ENCODE peak calls at places on chromosome 15, in five cellular contexts. One of them, this sample, is unnamed.

GRCh38 chr15:60255390-60255789 is 142.4 kb downstream of the ANXA2 start:
- DNase-seq in neuronal stem cell: no peak
- DNase-seq in mesendoderm: no peak
- DNase-seq in H9: no peak
- DNase-seq in H1: no peak
- DNase-seq in this sample: no peak

GRCh38 chr15:60787737-60788513 is 309.0 kb upstream of the ICE2 start:
- DNase-seq in neuronal stem cell: no peak
- DNase-seq in mesendoderm: no peak
- DNase-seq in H9: no peak
- DNase-seq in H1: no peak
- DNase-seq in this sample: no peak

GRCh38 chr15:29968099-29968892 is 114.5 kb upstream of the GOLGA8J start:
- DNase-seq in neuronal stem cell: peak
- DNase-seq in mesendoderm: peak
- DNase-seq in H9: peak
- DNase-seq in H1: peak
- DNase-seq in this sample: no peak

GRCh38 chr15:43514241-43515057 is 3.0 kb upstream of the MAP1A start:
- DNase-seq in neuronal stem cell: no peak
- DNase-seq in mesendoderm: peak
- DNase-seq in H9: peak
- DNase-seq in H1: peak
- DNase-seq in this sample: peak

GRCh38 chr15:78929536-78930264 is 15.1 kb downstream of the CTSH start:
- DNase-seq in neuronal stem cell: no peak
- DNase-seq in mesendoderm: no peak
- DNase-seq in H9: no peak
- DNase-seq in H1: no peak
- DNase-seq in this sample: no peak

GRCh38 chr15:42084465-42085235 is 9.7 kb downstream of the PLA2G4D start:
- DNase-seq in neuronal stem cell: peak
- DNase-seq in mesendoderm: peak
- DNase-seq in H9: peak
- DNase-seq in H1: peak
- DNase-seq in this sample: peak

GRCh38 chr15:63491979-63492378 is 12.4 kb upstream of the USP3 start:
- DNase-seq in neuronal stem cell: no peak
- DNase-seq in mesendoderm: no peak
- DNase-seq in H9: no peak
- DNase-seq in H1: no peak
- DNase-seq in this sample: peak

GRCh38 chr15:58467722-58468436 is 36.1 kb downstream of the LIPC start:
- DNase-seq in neuronal stem cell: no peak
- DNase-seq in mesendoderm: no peak
- DNase-seq in H9: no peak
- DNase-seq in H1: no peak
- DNase-seq in this sample: no peak

GRCh38 chr15:33107950-33108349 is 86.6 kb downstream of the FMN1 start:
- DNase-seq in neuronal stem cell: no peak
- DNase-seq in mesendoderm: no peak
- DNase-seq in H9: no peak
- DNase-seq in H1: no peak
- DNase-seq in this sample: peak

GRCh38 chr15:100769043-100769974 is 110.3 kb upstream of the ALDH1A3 start:
- DNase-seq in neuronal stem cell: no peak
- DNase-seq in mesendoderm: no peak
- DNase-seq in H9: no peak
- DNase-seq in H1: no peak
- DNase-seq in this sample: no peak

GRCh38 chr15:62603757-62604156 is 438.7 kb upstream of the C2CD4B start:
- DNase-seq in neuronal stem cell: no peak
- DNase-seq in mesendoderm: no peak
- DNase-seq in H9: no peak
- DNase-seq in H1: no peak
- DNase-seq in this sample: no peak

GRCh38 chr15:74783072-74783807 is 1.4 kb downstream of the CSK start:
- DNase-seq in neuronal stem cell: no peak
- DNase-seq in mesendoderm: no peak
- DNase-seq in H9: no peak
- DNase-seq in H1: no peak
- DNase-seq in this sample: peak

GRCh38 chr15:24318981-24319380 is 356.6 kb upstream of the NPAP1 start:
- DNase-seq in neuronal stem cell: no peak
- DNase-seq in mesendoderm: no peak
- DNase-seq in H9: no peak
- DNase-seq in H1: no peak
- DNase-seq in this sample: peak

GRCh38 chr15:64224508-64224907 is 61.7 kb upstream of the PPIB start:
- DNase-seq in neuronal stem cell: no peak
- DNase-seq in mesendoderm: no peak
- DNase-seq in H9: no peak
- DNase-seq in H1: no peak
- DNase-seq in this sample: peak

GRCh38 chr15:71336671-71337070 is 221.4 kb downstream of the THSD4 start:
- DNase-seq in neuronal stem cell: no peak
- DNase-seq in mesendoderm: peak
- DNase-seq in H9: no peak
- DNase-seq in H1: no peak
- DNase-seq in this sample: no peak

GRCh38 chr15:57306944-57307411 is 69.3 kb upstream of the CGNL1 start:
- DNase-seq in neuronal stem cell: no peak
- DNase-seq in mesendoderm: no peak
- DNase-seq in H9: peak
- DNase-seq in H1: no peak
- DNase-seq in this sample: no peak

GRCh38 chr15:75302318-75302717 is 19.7 kb downstream of the GOLGA6D start:
- DNase-seq in neuronal stem cell: no peak
- DNase-seq in mesendoderm: no peak
- DNase-seq in H9: no peak
- DNase-seq in H1: no peak
- DNase-seq in this sample: no peak

GRCh38 chr15:25804451-25804850 is 58.7 kb downstream of the ATP10A start:
- DNase-seq in neuronal stem cell: no peak
- DNase-seq in mesendoderm: no peak
- DNase-seq in H9: no peak
- DNase-seq in H1: no peak
- DNase-seq in this sample: no peak
- H3K23ac ChIP-seq in neuronal stem cell: peak
- H3K23ac ChIP-seq in mesendoderm: no peak
- H3K23ac ChIP-seq in H9: no peak
- H3K23ac ChIP-seq in H1: no peak
- H3K23ac ChIP-seq in this sample: peak

GRCh38 chr15:69914960-69915359 is 182.8 kb downstream of the TLE3 start:
- DNase-seq in neuronal stem cell: no peak
- DNase-seq in mesendoderm: no peak
- DNase-seq in H9: no peak
- DNase-seq in H1: no peak
- DNase-seq in this sample: no peak
- H3K23ac ChIP-seq in neuronal stem cell: no peak
- H3K23ac ChIP-seq in mesendoderm: no peak
- H3K23ac ChIP-seq in H9: no peak
- H3K23ac ChIP-seq in H1: no peak
- H3K23ac ChIP-seq in this sample: no peak

DNA sequence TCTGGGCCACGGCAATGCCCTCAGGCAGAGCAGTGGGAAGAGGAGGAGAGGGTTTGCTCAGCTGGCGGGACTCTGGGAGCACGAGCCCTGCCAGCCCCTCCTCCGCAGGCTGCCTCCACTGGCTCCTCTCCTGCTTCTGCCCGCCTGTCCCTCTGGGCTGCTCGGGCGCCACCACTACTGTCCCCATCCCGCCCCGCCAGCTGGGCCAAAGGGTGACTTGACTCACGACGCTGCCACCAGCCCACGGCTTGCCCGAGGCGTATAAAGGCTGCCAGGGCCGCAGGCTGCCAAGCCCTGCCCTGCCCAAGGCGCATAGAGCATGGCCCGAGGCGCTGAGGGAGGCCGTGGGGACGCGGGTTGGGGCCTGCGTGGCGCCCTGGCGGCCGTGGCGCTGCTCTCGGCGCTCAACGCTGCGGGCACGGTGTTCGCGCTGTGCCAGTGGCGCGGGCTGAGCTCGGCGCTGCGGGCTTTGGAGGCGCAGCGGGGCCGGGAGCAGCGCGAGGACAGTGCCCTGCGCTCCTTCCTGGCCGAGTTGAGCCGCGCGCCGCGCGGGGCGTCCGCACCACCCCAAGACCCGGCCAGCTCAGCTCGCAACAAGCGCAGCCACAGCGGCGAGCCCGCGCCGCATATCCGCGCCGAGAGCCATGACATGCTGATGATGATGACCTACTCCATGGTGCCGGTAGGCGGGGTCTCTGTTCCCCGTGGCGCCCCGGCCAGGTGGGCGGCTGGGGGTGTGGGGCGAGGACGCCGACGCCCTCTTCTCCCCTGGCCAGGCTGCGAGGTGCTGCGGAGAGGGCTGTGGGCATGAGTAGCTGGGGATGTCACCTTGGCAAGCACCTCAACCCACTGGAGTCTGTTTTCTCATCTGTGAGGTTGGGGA is at the start of gene GLDN:
- DNase-seq in neuronal stem cell: peak
- DNase-seq in mesendoderm: peak
- DNase-seq in H9: peak
- DNase-seq in H1: peak
- DNase-seq in this sample: peak
- H3K23ac ChIP-seq in neuronal stem cell: peak
- H3K23ac ChIP-seq in mesendoderm: peak
- H3K23ac ChIP-seq in H9: no peak
- H3K23ac ChIP-seq in H1: no peak
- H3K23ac ChIP-seq in this sample: no peak

GRCh38 chr15:65610871-65611718 is at the start of gene INTS14:
- DNase-seq in neuronal stem cell: peak
- DNase-seq in mesendoderm: peak
- DNase-seq in H9: peak
- DNase-seq in H1: peak
- DNase-seq in this sample: peak

GRCh38 chr15:65611888-65612615 is 1.1 kb upstream of the INTS14 start:
- DNase-seq in neuronal stem cell: peak
- DNase-seq in mesendoderm: peak
- DNase-seq in H9: no peak
- DNase-seq in H1: no peak
- DNase-seq in this sample: no peak

GRCh38 chr15:65612616-65612946 is 1.6 kb upstream of the INTS14 start:
- DNase-seq in neuronal stem cell: no peak
- DNase-seq in mesendoderm: no peak
- DNase-seq in H9: no peak
- DNase-seq in H1: no peak
- DNase-seq in this sample: peak

GRCh38 chr15:65612949-65613348 is 2.0 kb upstream of the INTS14 start:
- DNase-seq in neuronal stem cell: no peak
- DNase-seq in mesendoderm: no peak
- DNase-seq in H9: no peak
- DNase-seq in H1: no peak
- DNase-seq in this sample: no peak

GRCh38 chr15:65613365-65613764 is 2.4 kb upstream of the INTS14 start:
- DNase-seq in neuronal stem cell: no peak
- DNase-seq in mesendoderm: no peak
- DNase-seq in H9: no peak
- DNase-seq in H1: no peak
- DNase-seq in this sample: no peak
- H3K23ac ChIP-seq in neuronal stem cell: no peak
- H3K23ac ChIP-seq in mesendoderm: no peak
- H3K23ac ChIP-seq in H9: no peak
- H3K23ac ChIP-seq in H1: no peak
- H3K23ac ChIP-seq in this sample: no peak

GRCh38 chr15:68802373-68802772 is 18.3 kb downstream of the ANP32A start:
- DNase-seq in neuronal stem cell: no peak
- DNase-seq in mesendoderm: no peak
- DNase-seq in H9: no peak
- DNase-seq in H1: no peak
- DNase-seq in this sample: no peak

GRCh38 chr15:68798695-68799094 is 22.0 kb downstream of the ANP32A start:
- DNase-seq in neuronal stem cell: no peak
- DNase-seq in mesendoderm: no peak
- DNase-seq in H9: no peak
- DNase-seq in H1: no peak
- DNase-seq in this sample: no peak

GRCh38 chr15:68797589-68798377 is 22.9 kb downstream of the ANP32A start:
- DNase-seq in neuronal stem cell: no peak
- DNase-seq in mesendoderm: peak
- DNase-seq in H9: no peak
- DNase-seq in H1: no peak
- DNase-seq in this sample: no peak

GRCh38 chr15:68801572-68802148 is 19.0 kb downstream of the ANP32A start:
- DNase-seq in neuronal stem cell: no peak
- DNase-seq in mesendoderm: no peak
- DNase-seq in H9: no peak
- DNase-seq in H1: no peak
- DNase-seq in this sample: no peak

GRCh38 chr15:68800875-68801274 is 19.8 kb downstream of the ANP32A start:
- DNase-seq in neuronal stem cell: no peak
- DNase-seq in mesendoderm: no peak
- DNase-seq in H9: no peak
- DNase-seq in H1: no peak
- DNase-seq in this sample: no peak
- H3K23ac ChIP-seq in neuronal stem cell: no peak
- H3K23ac ChIP-seq in mesendoderm: no peak
- H3K23ac ChIP-seq in H9: no peak
- H3K23ac ChIP-seq in H1: no peak
- H3K23ac ChIP-seq in this sample: peak